ENCODE peak calls at places on chromosomes 12 and 14, in four cellular contexts. W is RWPE2, S is upper lobe of right lung, O is GM23338. E is an unnamed sample. For H3K4me1, the result is how much of the 10 kb centered on the place peaks cover.

GRCh38 chr14:35406811-35407630 is 2.5 kb upstream of the NFKBIA start:
- DNase-seq in W (no peak), S (no peak), O (peak), E (peak)

GRCh38 chr14:71290301-71290700 is 383.0 kb downstream of the PCNX1 start:
- DNase-seq in W (no peak), S (no peak), O (peak), E (no peak)

GRCh38 chr12:124053855-124054254 is 80.8 kb downstream of the ZNF664 start:
- DNase-seq in W (no peak), S (no peak), O (peak), E (peak)

GRCh38 chr14:67265131-67265530 is 23.9 kb downstream of the PALS1 start:
- DNase-seq in W (no peak), S (no peak), O (no peak), E (peak)

GRCh38 chr12:93790472-93791152 is 113.4 kb downstream of the CRADD start:
- DNase-seq in W (peak), S (no peak), O (peak), E (no peak)

GRCh38 chr12:105445261-105446015 is 114.9 kb downstream of the C12orf75 start:
- DNase-seq in W (no peak), S (no peak), O (peak), E (peak)

GRCh38 chr14:55976219-55976618 is 142.0 kb upstream of the PELI2 start:
- DNase-seq in W (no peak), S (no peak), O (no peak), E (peak)

GRCh38 chr12:42507589-42507988 is 82.0 kb downstream of the PRICKLE1 start:
- DNase-seq in W (no peak), S (no peak), O (no peak), E (no peak)

GRCh38 chr12:48180424-48180823 is 3.0 kb upstream of the CCDC184 start:
- DNase-seq in W (no peak), S (no peak), O (no peak), E (no peak)

GRCh38 chr14:100729982-100730381 is 3.3 kb downstream of the DLK1 start:
- DNase-seq in W (no peak), S (no peak), O (no peak), E (no peak)

GRCh38 chr12:46523863-46524770 is 151.5 kb upstream of the SLC38A2 start:
- DNase-seq in W (peak), S (no peak), O (no peak), E (peak)

GRCh38 chr12:130465626-130466025 is 127.9 kb downstream of the PIWIL1 start:
- DNase-seq in W (no peak), S (no peak), O (no peak), E (no peak)

GRCh38 chr14:104773505-104774452 is 20.8 kb downstream of the SIVA1 start:
- DNase-seq in W (no peak), S (no peak), O (peak), E (no peak)

GRCh38 chr14:60151715-60152114 is 13.5 kb downstream of the DHRS7 start:
- DNase-seq in W (peak), S (peak), O (no peak), E (peak)

GRCh38 chr12:113120670-113121370 is 14.7 kb downstream of the RASAL1 start:
- DNase-seq in W (no peak), S (no peak), O (peak), E (no peak)

GRCh38 chr12:100422646-100423045 is 51.0 kb upstream of the NR1H4 start:
- DNase-seq in W (no peak), S (no peak), O (no peak), E (no peak)

GRCh38 chr14:84029720-84030119 is 1500.2 kb upstream of the FLRT2 start:
- DNase-seq in W (no peak), S (no peak), O (no peak), E (no peak)

GRCh38 chr12:76685246-76685678 is 78.7 kb upstream of the ZDHHC17 start:
- DNase-seq in W (no peak), S (no peak), O (peak), E (peak)

GRCh38 chr12:11739980-11740379 is 90.5 kb downstream of the ETV6 start:
- DNase-seq in W (no peak), S (no peak), O (no peak), E (no peak)

GRCh38 chr12:130590685-130591084 is 125.4 kb downstream of the RIMBP2 start:
- DNase-seq in W (no peak), S (no peak), O (no peak), E (no peak)

GRCh38 chr14:61269321-61270083 is 11.6 kb downstream of the TMEM30B start:
- DNase-seq in W (no peak), S (peak), O (peak), E (peak)

GRCh38 chr12:113359133-113359938 is 949 bp downstream of the PLBD2 start:
- DNase-seq in W (no peak), S (no peak), O (no peak), E (no peak)

GRCh38 chr12:47636908-47637780 is 68.7 kb downstream of the RPAP3 start:
- DNase-seq in W (no peak), S (peak), O (peak), E (peak)

GRCh38 chr12:118053071-118053985 is 7.7 kb downstream of the WSB2 start:
- DNase-seq in W (no peak), S (no peak), O (no peak), E (no peak)

GRCh38 chr12:19965196-19966038 is 402.9 kb upstream of the PDE3A start:
- DNase-seq in W (no peak), S (no peak), O (no peak), E (no peak)

GRCh38 chr12:64681200-64682052 is 71.1 kb downstream of the RASSF3 start:
- DNase-seq in W (no peak), S (no peak), O (no peak), E (no peak)

GRCh38 chr14:42110167-42110566 is 503.5 kb downstream of the LRFN5 start:
- DNase-seq in W (no peak), S (no peak), O (peak), E (no peak)

GRCh38 chr14:104037903-104038302 is 47.6 kb upstream of the ASPG start:
- DNase-seq in W (no peak), S (no peak), O (no peak), E (no peak)

GRCh38 chr14:88380405-88380804 is 5.1 kb upstream of the SPATA7 start:
- DNase-seq in W (no peak), S (no peak), O (peak), E (peak)

GRCh38 chr12:16389594-16389993 is 42.1 kb downstream of the MGST1 start:
- DNase-seq in W (no peak), S (no peak), O (no peak), E (peak)

GRCh38 chr12:70648191-70648590 is 11.0 kb upstream of the PTPRB start:
- DNase-seq in W (no peak), S (no peak), O (no peak), E (no peak)

GRCh38 chr12:16121953-16122352 is 155.5 kb downstream of the SLC15A5 start:
- DNase-seq in W (no peak), S (no peak), O (peak), E (no peak)

GRCh38 chr14:74852922-74853530 is 22.9 kb downstream of the PROX2 start:
- DNase-seq in W (no peak), S (no peak), O (no peak), E (peak)

GRCh38 chr12:95118138-95118787 is 44.8 kb upstream of the NR2C1 start:
- DNase-seq in W (no peak), S (no peak), O (no peak), E (no peak)

GRCh38 chr12:52307836-52308806 is 13.1 kb downstream of the KRT83 start:
- DNase-seq in W (no peak), S (peak), O (peak), E (peak)

GRCh38 chr12:56600753-56601152 is 29.4 kb downstream of the BAZ2A start:
- DNase-seq in W (no peak), S (no peak), O (no peak), E (no peak)

GRCh38 chr12:8554451-8555195 is 13.9 kb upstream of the CLEC4E start:
- DNase-seq in W (no peak), S (no peak), O (peak), E (peak)

GRCh38 chr12:118645219-118645618 is 268.9 kb downstream of the SUDS3 start:
- DNase-seq in W (no peak), S (no peak), O (peak), E (peak)

GRCh38 chr12:56160160-56160763 is 2.1 kb downstream of the MYL6 start:
- DNase-seq in W (no peak), S (no peak), O (peak), E (no peak)

DNA sequence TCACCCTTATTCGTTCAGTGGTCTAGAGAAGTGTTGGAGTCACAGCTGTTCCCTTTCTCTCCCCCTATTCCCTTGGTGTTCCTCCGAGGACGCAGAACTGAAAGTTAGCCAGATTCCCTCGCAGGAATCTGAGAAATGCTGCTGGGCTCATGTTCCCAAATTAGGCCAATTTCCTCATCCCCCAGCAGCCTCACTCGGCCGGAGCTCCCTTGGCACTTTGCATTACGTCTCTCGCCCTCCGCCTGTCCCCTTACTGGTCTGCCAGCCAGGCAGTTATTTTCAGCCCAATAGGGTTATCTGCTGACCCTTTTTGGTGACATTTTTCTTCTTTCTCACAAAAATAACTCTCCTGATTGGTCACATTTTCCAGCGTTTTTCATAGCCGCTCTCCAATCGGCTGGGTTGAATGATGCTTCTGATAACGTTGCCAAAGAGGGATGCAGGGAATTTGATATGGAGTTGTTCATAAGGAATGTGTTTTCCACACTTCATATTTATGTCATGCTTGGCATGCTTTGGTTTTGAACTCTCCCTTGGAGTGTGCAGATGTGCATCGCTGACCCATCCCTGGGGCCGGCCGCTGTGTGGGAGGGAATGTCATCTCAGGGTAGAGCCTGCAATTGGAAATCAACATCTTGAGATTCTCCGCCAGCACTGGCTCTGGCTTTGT is 9.9 kb downstream of the IFT43 start:
- DNase-seq in W (no peak), S (peak), O (no peak), E (no peak)
- H3K4me1 ChIP-seq in W (under half), S (under half), O (under half), E (under half)

DNA sequence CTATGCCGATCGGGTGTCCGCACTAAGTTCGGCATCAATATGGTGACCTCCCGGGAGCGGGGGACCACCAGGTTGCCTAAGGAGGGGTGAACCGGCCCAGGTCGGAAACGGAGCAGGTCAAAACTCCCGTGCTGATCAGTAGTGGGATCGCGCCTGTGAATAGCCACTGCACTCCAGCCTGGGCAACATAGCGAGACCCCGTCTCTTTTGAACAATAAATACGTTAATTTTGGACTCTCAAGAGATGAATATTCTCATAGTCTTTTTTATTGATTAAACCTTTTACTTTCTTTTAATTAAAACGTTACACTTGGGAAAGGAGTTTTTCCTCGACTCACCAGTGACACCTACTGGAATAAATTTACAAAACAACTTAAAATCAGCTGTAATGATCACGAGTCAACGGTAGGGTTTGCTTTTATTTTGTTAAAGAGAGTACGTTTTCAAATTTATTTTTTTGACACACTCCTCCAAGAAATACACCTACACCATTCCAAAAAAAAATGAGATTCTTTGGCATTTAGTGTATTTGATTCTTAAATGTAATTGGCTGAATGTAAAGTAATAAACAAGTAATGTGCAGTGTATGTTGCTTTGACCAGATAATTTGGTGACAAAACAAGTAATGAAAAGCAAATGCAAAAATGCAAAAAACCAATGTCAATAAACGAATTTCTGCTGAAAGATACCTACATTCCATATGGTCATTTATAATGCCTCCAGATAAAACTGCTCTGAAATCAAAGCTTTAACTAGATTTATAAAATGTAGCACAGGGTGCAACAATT is 687 bp upstream of the RPS29 start:
- DNase-seq in W (no peak), S (no peak), O (peak), E (peak)
- TF ChIP-seq CTCF in W (peak), S (peak), O (peak), E (peak)

GRCh38 chr12:26471560-26471959 is 276.2 kb downstream of the SSPN start:
- DNase-seq in W (no peak), S (no peak), O (no peak), E (no peak)

GRCh38 chr12:26473291-26473690 is 277.9 kb downstream of the SSPN start:
- DNase-seq in W (no peak), S (no peak), O (no peak), E (no peak)

GRCh38 chr12:26466709-26467108 is 271.3 kb downstream of the SSPN start:
- DNase-seq in W (no peak), S (no peak), O (no peak), E (no peak)

GRCh38 chr12:26465419-26466097 is 270.2 kb downstream of the SSPN start:
- DNase-seq in W (no peak), S (no peak), O (peak), E (no peak)

DNA sequence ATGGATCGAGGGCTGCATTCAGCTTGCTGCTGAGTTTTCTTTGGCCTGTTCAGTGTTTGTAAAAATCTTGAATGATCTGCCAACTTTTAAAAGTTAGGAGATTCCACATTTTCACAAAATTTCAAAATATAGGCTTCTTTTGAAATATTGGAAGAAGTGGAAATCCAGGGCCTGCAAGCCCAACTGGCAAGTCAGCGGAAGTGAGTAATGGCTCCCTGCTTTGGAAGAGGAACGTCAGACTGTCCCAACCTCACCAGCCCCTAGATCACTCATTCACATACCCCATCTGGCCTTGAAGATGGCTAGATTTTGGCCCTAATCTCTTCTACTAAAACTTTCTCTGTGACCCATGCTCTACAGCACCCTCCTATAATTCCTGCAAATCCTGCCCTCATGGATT is 274.4 kb downstream of the SSPN start:
- DNase-seq in W (no peak), S (no peak), O (no peak), E (no peak)
- H3K4me1 ChIP-seq in W (under half), S (under half), O (under half), E (under half)

GRCh38 chr12:30286345-30286926 is 409.2 kb downstream of the IPO8 start:
- DNase-seq in W (no peak), S (no peak), O (peak), E (peak)
- TF ChIP-seq CTCF in W (peak), S (peak), O (peak), E (peak)

GRCh38 chr12:53563452-53563851 is 56.2 kb upstream of the NPFF start:
- DNase-seq in W (no peak), S (no peak), O (no peak), E (no peak)
- H3K4me1 ChIP-seq in W (under half), S (under half), O (under half), E (under half)

GRCh38 chr12:27199638-27200300 is 44.3 kb upstream of the STK38L start:
- DNase-seq in W (no peak), S (no peak), O (no peak), E (no peak)
- TF ChIP-seq CTCF in W (no peak), S (no peak), O (no peak), E (no peak)

GRCh38 chr12:3089588-3089987 is 12.4 kb downstream of the TSPAN9 start:
- DNase-seq in W (no peak), S (no peak), O (no peak), E (no peak)
- H3K4me1 ChIP-seq in W (under half), S (under half), O (under half), E (under half)